ENCODE peak calls at places on chromosomes 4 and X, in seven cellular contexts. P, K, I, Z, H, X and T are unnamed samples.

GRCh38 chr4:168421671-168422070 is 58.6 kb downstream of the DDX60L start:
- DNase-seq in P (no peak), K (peak), I (no peak), Z (peak), H (no peak), X (no peak), T (peak)

GRCh38 chrX:15864629-15865028 is 10.0 kb upstream of the AP1S2 start:
- DNase-seq in P (no peak), K (no peak), I (no peak), Z (peak), H (no peak), X (no peak), T (no peak)

GRCh38 chr4:81081156-81081555 is 50.6 kb downstream of the BMP3 start:
- DNase-seq in P (no peak), K (no peak), I (no peak), Z (no peak), H (no peak), X (no peak), T (no peak)

GRCh38 chr4:188030401-188030800 is 34.8 kb downstream of the ZFP42 start:
- DNase-seq in P (no peak), K (no peak), I (no peak), Z (no peak), H (no peak), X (no peak), T (no peak)

GRCh38 chrX:22922961-22923360 is 76.8 kb upstream of the DDX53 start:
- DNase-seq in P (no peak), K (no peak), I (no peak), Z (peak), H (peak), X (no peak), T (no peak)

GRCh38 chrX:45889471-45889870 is 655.8 kb downstream of the ZNF674 start:
- DNase-seq in P (no peak), K (no peak), I (no peak), Z (peak), H (no peak), X (no peak), T (no peak)

GRCh38 chrX:131745942-131746489 is 202.1 kb downstream of the OR13H1 start:
- DNase-seq in P (no peak), K (no peak), I (no peak), Z (no peak), H (no peak), X (no peak), T (no peak)

GRCh38 chr4:8048856-8049686 is 109.4 kb upstream of the AFAP1 start:
- DNase-seq in P (no peak), K (no peak), I (no peak), Z (no peak), H (no peak), X (peak), T (peak)

GRCh38 chr4:53128959-53129358 is 236.9 kb downstream of the SCFD2 start:
- DNase-seq in P (no peak), K (no peak), I (no peak), Z (no peak), H (no peak), X (no peak), T (no peak)

GRCh38 chrX:75335127-75335458 is 61.2 kb downstream of the UPRT start:
- DNase-seq in P (no peak), K (no peak), I (no peak), Z (no peak), H (no peak), X (no peak), T (no peak)

GRCh38 chrX:75337525-75337924 is 63.6 kb downstream of the UPRT start:
- DNase-seq in P (no peak), K (no peak), I (no peak), Z (no peak), H (no peak), X (no peak), T (no peak)
- H2BK5ac ChIP-seq in P (no peak), K (no peak), I (no peak), Z (no peak), H (no peak), X (no peak), T (no peak)

GRCh38 chr4:17066972-17067371 is 168.5 kb upstream of the LDB2 start:
- DNase-seq in P (no peak), K (peak), I (no peak), Z (peak), H (peak), X (no peak), T (peak)
- H3K4me2 ChIP-seq in P (no peak), K (no peak), I (no peak), Z (peak), H (no peak), X (no peak), T (no peak)

GRCh38 chr4:147363514-147363913 is 117.4 kb upstream of the EDNRA start:
- DNase-seq in P (no peak), K (no peak), I (no peak), Z (no peak), H (no peak), X (no peak), T (no peak)
- H2BK5ac ChIP-seq in P (no peak), K (no peak), I (no peak), Z (no peak), H (no peak), X (no peak), T (no peak)

GRCh38 chr4:55256787-55257186 is 89.3 kb upstream of the SRD5A3 start:
- DNase-seq in P (no peak), K (no peak), I (no peak), Z (no peak), H (peak), X (no peak), T (peak)
- H3K4me2 ChIP-seq in P (no peak), K (peak), I (no peak), Z (no peak), H (no peak), X (no peak), T (no peak)

GRCh38 chr4:151711680-151712079 is 49.1 kb downstream of the GATB start:
- DNase-seq in P (no peak), K (no peak), I (no peak), Z (no peak), H (no peak), X (no peak), T (no peak)
- H2BK5ac ChIP-seq in P (no peak), K (no peak), I (no peak), Z (no peak), H (no peak), X (no peak), T (no peak)

GRCh38 chrX:50459615-50460014 is 11.0 kb downstream of the DGKK start:
- DNase-seq in P (no peak), K (no peak), I (no peak), Z (no peak), H (no peak), X (no peak), T (no peak)
- H3K4me2 ChIP-seq in P (no peak), K (no peak), I (no peak), Z (no peak), H (no peak), X (no peak), T (no peak)

GRCh38 chrX:9390121-9390520 is 74.7 kb upstream of the TBL1X start:
- DNase-seq in P (no peak), K (peak), I (no peak), Z (peak), H (no peak), X (no peak), T (no peak)
- H2BK5ac ChIP-seq in P (no peak), K (no peak), I (no peak), Z (no peak), H (no peak), X (no peak), T (no peak)

GRCh38 chrX:97740886-97741285 is 857.2 kb downstream of the RPA4 start:
- DNase-seq in P (no peak), K (no peak), I (no peak), Z (no peak), H (no peak), X (no peak), T (no peak)

GRCh38 chrX:97743014-97743413 is 859.3 kb downstream of the RPA4 start:
- DNase-seq in P (no peak), K (no peak), I (no peak), Z (no peak), H (no peak), X (no peak), T (no peak)

GRCh38 chrX:97740044-97740443 is 856.3 kb downstream of the RPA4 start:
- DNase-seq in P (no peak), K (no peak), I (no peak), Z (no peak), H (no peak), X (no peak), T (no peak)
- H3K4me2 ChIP-seq in P (no peak), K (no peak), I (no peak), Z (no peak), H (no peak), X (no peak), T (no peak)

GRCh38 chr4:125801373-125801772 is 486.6 kb downstream of the FAT4 start:
- DNase-seq in P (no peak), K (no peak), I (no peak), Z (peak), H (no peak), X (no peak), T (no peak)
- H2BK5ac ChIP-seq in P (no peak), K (no peak), I (no peak), Z (no peak), H (no peak), X (no peak), T (no peak)

GRCh38 chr4:175657571-175657970 is 154.5 kb downstream of the GPM6A start:
- DNase-seq in P (no peak), K (peak), I (no peak), Z (no peak), H (no peak), X (no peak), T (no peak)
- H3K4me2 ChIP-seq in P (no peak), K (no peak), I (no peak), Z (no peak), H (no peak), X (no peak), T (no peak)